ENCODE peak calls at places on chromosomes 2 and 18, in five cellular contexts. L is K562, J is A549, B is IMR-90, W is H1. M is an unnamed sample.

GRCh38 chr18:58314284-58314683 is 270.3 kb downstream of the NEDD4L start:
- DNase-seq in L (peak; percentile 20), J (peak; percentile 27), B (peak; percentile 95), W (no peak), M (peak; percentile 65)

GRCh38 chr18:56038258-56039030 is 450.5 kb upstream of the TCF4 start:
- DNase-seq in L (no peak), J (no peak), B (no peak), W (no peak), M (no peak)

GRCh38 chr2:190855245-190855644 is 25.4 kb upstream of the GLS start:
- DNase-seq in L (no peak), J (no peak), B (no peak), W (no peak), M (no peak)

GRCh38 chr2:179340678-179341077 is 76.0 kb upstream of the SESTD1 start:
- DNase-seq in L (no peak), J (peak; percentile 26), B (peak; percentile 28), W (no peak), M (peak; percentile 54)

GRCh38 chr2:27086722-27087446 is at the start of gene KHK:
- DNase-seq in L (peak; percentile 44), J (peak; percentile 50), B (no peak), W (peak; percentile 86), M (peak; percentile 58)

GRCh38 chr18:25675123-25675850 is 323.3 kb upstream of the ZNF521 start:
- DNase-seq in L (no peak), J (no peak), B (no peak), W (peak; percentile 54), M (no peak)

GRCh38 chr2:167509585-167509984 is 621.3 kb downstream of the XIRP2 start:
- DNase-seq in L (no peak), J (peak; percentile 72), B (peak; percentile 81), W (no peak), M (peak; percentile 60)

GRCh38 chr2:181066333-181066732 is 85.9 kb downstream of the UBE2E3 start:
- DNase-seq in L (no peak), J (no peak), B (no peak), W (no peak), M (no peak)

GRCh38 chr2:241211276-241211675 is 22.8 kb downstream of the ANO7 start:
- DNase-seq in L (no peak), J (no peak), B (no peak), W (no peak), M (no peak)

GRCh38 chr2:40101076-40101688 is 322.1 kb upstream of the THUMPD2 start:
- DNase-seq in L (no peak), J (no peak), B (peak; percentile 92), W (no peak), M (no peak)

GRCh38 chr2:48779019-48779418 is 23.5 kb upstream of the LHCGR start:
- DNase-seq in L (no peak), J (no peak), B (no peak), W (no peak), M (no peak)

GRCh38 chr2:53813151-53813550 is 26.3 kb downstream of the ERLEC1 start:
- DNase-seq in L (no peak), J (no peak), B (no peak), W (no peak), M (no peak)

GRCh38 chr18:7415081-7415894 is 151.8 kb upstream of the PTPRM start:
- DNase-seq in L (no peak), J (no peak), B (no peak), W (no peak), M (no peak)

GRCh38 chr2:230423851-230424458 is 8.0 kb downstream of the SP100 start:
- DNase-seq in L (no peak), J (no peak), B (peak; percentile 49), W (no peak), M (peak; percentile 79)

GRCh38 chr18:63869374-63869773 is 18.1 kb upstream of the SERPINB2 start:
- DNase-seq in L (no peak), J (no peak), B (peak; percentile 91), W (no peak), M (no peak)

GRCh38 chr2:95374916-95375471 is 27.5 kb upstream of the FAHD2A start:
- DNase-seq in L (no peak), J (no peak), B (peak; percentile 36), W (no peak), M (no peak)

GRCh38 chr18:8424481-8424880 is 184.8 kb upstream of the RAB12 start:
- DNase-seq in L (no peak), J (no peak), B (no peak), W (no peak), M (no peak)

GRCh38 chr18:3624818-3625716 is 175.1 kb downstream of the TGIF1 start:
- DNase-seq in L (peak; percentile 85), J (peak; percentile 96), B (peak; percentile 98), W (no peak), M (no peak)

DNA sequence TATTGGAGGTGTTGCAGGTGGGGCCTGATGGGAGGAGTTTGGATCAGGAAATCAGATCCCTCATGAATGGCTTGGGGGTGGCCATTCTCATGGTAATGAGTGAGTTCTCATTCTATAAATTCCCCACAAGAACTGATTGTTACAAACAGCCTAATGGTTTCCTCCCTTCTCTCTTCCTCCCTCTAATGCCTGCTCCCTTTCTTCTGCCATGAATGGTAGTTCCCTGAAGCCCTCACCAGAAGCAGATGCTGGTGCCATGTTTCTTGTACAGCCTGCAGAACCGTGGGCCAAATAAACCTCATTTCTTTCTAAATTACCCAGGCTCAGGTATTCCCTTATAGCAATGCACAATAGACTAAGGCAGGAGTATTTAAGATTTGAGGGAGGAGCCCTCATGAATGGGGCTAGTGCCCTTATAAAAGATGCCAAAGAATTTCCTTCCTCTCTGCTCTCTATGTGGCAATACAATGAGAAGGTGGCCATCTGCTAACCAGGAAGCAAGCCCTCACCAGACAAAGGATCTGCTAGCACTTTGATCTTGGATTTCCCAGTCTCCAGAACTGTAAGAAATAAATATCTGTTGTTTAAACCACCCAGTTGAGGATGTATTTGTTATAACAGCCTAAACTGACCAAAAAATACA is 251.8 kb downstream of the ZEB2 start:
- DNase-seq in L (no peak), J (no peak), B (no peak), W (no peak), M (no peak)
- TF ChIP-seq MAFK in L (no peak), J (no peak), B (no peak), W (no peak), M (no peak)

GRCh38 chr2:96579422-96579821 is 42.9 kb downstream of the ARID5A start:
- DNase-seq in L (no peak), J (no peak), B (no peak), W (no peak), M (no peak)

GRCh38 chr2:96575790-96576456 is 39.4 kb downstream of the ARID5A start:
- DNase-seq in L (no peak), J (no peak), B (no peak), W (no peak), M (no peak)

GRCh38 chr2:96578731-96579130 is 42.2 kb downstream of the ARID5A start:
- DNase-seq in L (no peak), J (no peak), B (no peak), W (no peak), M (no peak)

GRCh38 chr2:96584017-96584416 is 47.5 kb downstream of the ARID5A start:
- DNase-seq in L (peak; percentile 37), J (no peak), B (peak; percentile 38), W (no peak), M (no peak)

DNA sequence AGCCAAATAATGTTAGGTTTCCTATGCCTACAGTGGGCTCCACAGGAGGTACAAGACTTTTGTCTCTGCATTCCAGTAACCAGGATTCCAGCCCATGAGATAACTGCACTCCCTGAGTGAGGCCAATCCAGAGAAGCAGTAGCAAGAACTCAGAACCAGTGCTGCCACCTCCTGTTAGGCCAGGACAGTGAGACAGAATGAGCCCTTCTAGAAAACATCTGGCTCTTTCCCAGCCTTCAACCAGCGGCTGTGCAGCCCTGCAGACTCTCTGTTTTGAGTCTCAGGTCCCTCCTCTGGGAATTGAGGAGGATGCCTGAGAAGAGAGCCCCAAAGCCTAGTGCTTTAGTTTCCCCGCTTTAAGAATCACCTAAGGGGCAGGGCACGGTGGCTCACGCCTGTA is 44.2 kb downstream of the ARID5A start:
- DNase-seq in L (peak; percentile 47), J (peak; percentile 46), B (no peak), W (no peak), M (peak; percentile 46)
- TF ChIP-seq MAFK in L (no peak), J (no peak), B (no peak), W (no peak), M (no peak)

GRCh38 chr2:100767810-100768806 is 51.8 kb upstream of the NPAS2 start:
- DNase-seq in L (no peak), J (no peak), B (peak; percentile 24), W (no peak), M (peak; percentile 76)

GRCh38 chr2:100771125-100771524 is 48.8 kb upstream of the NPAS2 start:
- DNase-seq in L (no peak), J (no peak), B (no peak), W (no peak), M (no peak)

GRCh38 chr2:100778812-100779450 is 41.0 kb upstream of the NPAS2 start:
- DNase-seq in L (no peak), J (no peak), B (no peak), W (no peak), M (peak; percentile 68)

GRCh38 chr2:100776445-100776844 is 43.5 kb upstream of the NPAS2 start:
- DNase-seq in L (no peak), J (no peak), B (no peak), W (no peak), M (no peak)

GRCh38 chr2:100773538-100773937 is 46.4 kb upstream of the NPAS2 start:
- DNase-seq in L (no peak), J (no peak), B (no peak), W (no peak), M (no peak)
- TF ChIP-seq MAFK in L (no peak), J (no peak), B (no peak), W (no peak), M (no peak)

DNA sequence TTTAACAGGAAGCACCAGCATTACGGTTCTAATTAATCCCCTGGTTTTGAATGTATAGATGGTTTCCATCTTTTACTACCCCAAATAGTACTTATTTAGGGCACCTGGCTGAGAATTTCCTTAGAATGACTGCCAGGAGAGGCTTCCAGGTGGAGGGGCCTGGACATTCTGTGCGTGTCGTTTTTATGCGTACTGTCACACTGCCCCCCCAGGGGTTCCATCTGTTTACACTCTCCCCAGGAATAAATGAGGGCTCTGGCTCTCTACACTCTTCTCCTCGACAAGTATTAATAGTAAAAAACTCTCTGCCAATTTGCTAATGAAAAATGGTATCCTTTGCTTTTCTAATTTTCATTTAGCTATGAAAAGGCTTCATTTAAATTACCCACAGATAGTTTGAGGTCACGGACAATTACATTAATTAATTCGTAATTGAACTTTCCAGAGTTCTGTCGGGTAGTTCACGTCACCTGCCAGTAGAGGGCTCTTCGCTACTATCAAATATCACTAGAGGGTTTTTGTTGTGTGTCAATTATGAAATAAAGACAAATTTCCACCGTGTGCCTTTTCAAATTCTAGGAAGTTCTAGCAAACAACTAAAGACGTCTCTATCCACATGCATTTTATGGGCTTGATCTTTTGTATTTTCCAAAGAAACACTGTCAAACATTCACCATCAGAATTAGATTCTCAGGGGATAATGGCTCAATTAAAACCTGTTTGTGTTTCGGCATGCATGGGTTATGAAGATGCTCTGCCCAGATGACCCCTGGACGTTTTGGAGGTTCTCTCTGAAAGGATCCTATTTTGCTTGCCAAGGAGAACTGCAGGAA is 88.8 kb upstream of the ASB18 start:
- DNase-seq in L (peak; percentile 19), J (peak; percentile 25), B (peak; percentile 29), W (no peak), M (no peak)
- TF ChIP-seq MAFK in L (no peak), J (no peak), B (no peak), W (no peak), M (no peak)

GRCh38 chr2:164495491-164496223 is 125.6 kb downstream of the GRB14 start:
- DNase-seq in L (peak; percentile 9), J (peak; percentile 72), B (peak; percentile 43), W (no peak), M (peak; percentile 65)
- TF ChIP-seq MAFK in L (no peak), J (no peak), B (no peak), W (no peak), M (no peak)

M was measured in HepG2.